ENCODE peak calls at places on chromosomes 4 and X, in four cellular contexts. One of them, this sample, is unnamed.

GRCh38 chr4:122576261-122577188 is 44.3 kb downstream of the IL21 start:
- DNase-seq in endothelial cell of umbilical vein: peak; percentile 48
- DNase-seq in fibroblast of the aortic adventitia: peak; percentile 76
- DNase-seq in Calu3: peak; percentile 42
- DNase-seq in this sample: peak; percentile 30

GRCh38 chr4:188107931-188108843 is 1.2 kb downstream of the TRIML2 start:
- DNase-seq in endothelial cell of umbilical vein: no peak
- DNase-seq in fibroblast of the aortic adventitia: no peak
- DNase-seq in Calu3: no peak
- DNase-seq in this sample: peak; percentile 86

GRCh38 chrX:9312922-9313867 is 151.7 kb upstream of the TBL1X start:
- DNase-seq in endothelial cell of umbilical vein: peak; percentile 19
- DNase-seq in fibroblast of the aortic adventitia: no peak
- DNase-seq in Calu3: peak; percentile 61
- DNase-seq in this sample: no peak

GRCh38 chr4:109729563-109730293 is at the start of gene PLA2G12A:
- DNase-seq in endothelial cell of umbilical vein: peak; percentile 65
- DNase-seq in fibroblast of the aortic adventitia: peak; percentile 41
- DNase-seq in Calu3: peak; percentile 87
- DNase-seq in this sample: peak; percentile 73

GRCh38 chr4:112910109-112910736 is 139.2 kb upstream of the ANK2 start:
- DNase-seq in endothelial cell of umbilical vein: no peak
- DNase-seq in fibroblast of the aortic adventitia: peak; percentile 89
- DNase-seq in Calu3: no peak
- DNase-seq in this sample: no peak

GRCh38 chrX:18377802-18378201 is 23.3 kb upstream of the SCML2 start:
- DNase-seq in endothelial cell of umbilical vein: peak; percentile 5
- DNase-seq in fibroblast of the aortic adventitia: peak; percentile 27
- DNase-seq in Calu3: peak; percentile 29
- DNase-seq in this sample: no peak

GRCh38 chr4:16082038-16082423 is 1.8 kb downstream of the PROM1 start:
- DNase-seq in endothelial cell of umbilical vein: no peak
- DNase-seq in fibroblast of the aortic adventitia: no peak
- DNase-seq in Calu3: no peak
- DNase-seq in this sample: no peak

GRCh38 chr4:122099896-122100295 is 52.2 kb upstream of the BLTP1 start:
- DNase-seq in endothelial cell of umbilical vein: peak; percentile 23
- DNase-seq in fibroblast of the aortic adventitia: peak; percentile 43
- DNase-seq in Calu3: no peak
- DNase-seq in this sample: no peak

GRCh38 chrX:155768036-155768769 is 112.9 kb upstream of the VAMP7 start:
- DNase-seq in endothelial cell of umbilical vein: no peak
- DNase-seq in fibroblast of the aortic adventitia: peak; percentile 20
- DNase-seq in Calu3: no peak
- DNase-seq in this sample: peak; percentile 34

GRCh38 chrX:17425151-17425550 is 50.2 kb downstream of the NHS start:
- DNase-seq in endothelial cell of umbilical vein: no peak
- DNase-seq in fibroblast of the aortic adventitia: peak; percentile 52
- DNase-seq in Calu3: no peak
- DNase-seq in this sample: no peak

GRCh38 chr4:141036786-141037185 is 96.5 kb downstream of the RNF150 start:
- DNase-seq in endothelial cell of umbilical vein: no peak
- DNase-seq in fibroblast of the aortic adventitia: no peak
- DNase-seq in Calu3: no peak
- DNase-seq in this sample: no peak

GRCh38 chr4:55906999-55907398 is 41.7 kb upstream of the CEP135 start:
- DNase-seq in endothelial cell of umbilical vein: peak; percentile 43
- DNase-seq in fibroblast of the aortic adventitia: peak; percentile 33
- DNase-seq in Calu3: no peak
- DNase-seq in this sample: peak; percentile 64

GRCh38 chrX:2243913-2244460 is 256.8 kb downstream of the DHRSX start:
- DNase-seq in endothelial cell of umbilical vein: no peak
- DNase-seq in fibroblast of the aortic adventitia: no peak
- DNase-seq in Calu3: no peak
- DNase-seq in this sample: no peak

GRCh38 chrX:135408794-135409193 is 12.9 kb upstream of the SMIM10L2A start:
- DNase-seq in endothelial cell of umbilical vein: no peak
- DNase-seq in fibroblast of the aortic adventitia: no peak
- DNase-seq in Calu3: no peak
- DNase-seq in this sample: no peak

GRCh38 chrX:138748480-138748879 is 37.0 kb upstream of the FGF13 start:
- DNase-seq in endothelial cell of umbilical vein: no peak
- DNase-seq in fibroblast of the aortic adventitia: peak; percentile 37
- DNase-seq in Calu3: no peak
- DNase-seq in this sample: no peak

GRCh38 chr4:78845469-78845868 is 69.3 kb downstream of the BMP2K start:
- DNase-seq in endothelial cell of umbilical vein: no peak
- DNase-seq in fibroblast of the aortic adventitia: peak; percentile 14
- DNase-seq in Calu3: no peak
- DNase-seq in this sample: no peak

GRCh38 chr4:176444741-176445140 is 125.0 kb downstream of the SPCS3 start:
- DNase-seq in endothelial cell of umbilical vein: no peak
- DNase-seq in fibroblast of the aortic adventitia: peak; percentile 90
- DNase-seq in Calu3: no peak
- DNase-seq in this sample: peak; percentile 52

GRCh38 chr4:139809207-139810157 is 143.9 kb downstream of the MGST2 start:
- DNase-seq in endothelial cell of umbilical vein: peak; percentile 69
- DNase-seq in fibroblast of the aortic adventitia: no peak
- DNase-seq in Calu3: no peak
- DNase-seq in this sample: no peak

GRCh38 chrX:120090208-120090607 is 12.7 kb upstream of the RHOXF2B start:
- DNase-seq in endothelial cell of umbilical vein: no peak
- DNase-seq in fibroblast of the aortic adventitia: no peak
- DNase-seq in Calu3: no peak
- DNase-seq in this sample: no peak

GRCh38 chrX:56783996-56784620 is 55.1 kb downstream of the NBDY start:
- DNase-seq in endothelial cell of umbilical vein: no peak
- DNase-seq in fibroblast of the aortic adventitia: no peak
- DNase-seq in Calu3: no peak
- DNase-seq in this sample: no peak

GRCh38 chr4:170242471-170242870 is 152.7 kb upstream of the AADAT start:
- DNase-seq in endothelial cell of umbilical vein: no peak
- DNase-seq in fibroblast of the aortic adventitia: no peak
- DNase-seq in Calu3: no peak
- DNase-seq in this sample: peak; percentile 89

GRCh38 chr4:184815046-184815877 is 10.5 kb downstream of the ACSL1 start:
- DNase-seq in endothelial cell of umbilical vein: peak; percentile 39
- DNase-seq in fibroblast of the aortic adventitia: peak; percentile 75
- DNase-seq in Calu3: peak; percentile 70
- DNase-seq in this sample: peak; percentile 94

GRCh38 chrX:15465896-15466651 is 27.1 kb downstream of the PIR start:
- DNase-seq in endothelial cell of umbilical vein: no peak
- DNase-seq in fibroblast of the aortic adventitia: peak; percentile 50
- DNase-seq in Calu3: peak; percentile 3
- DNase-seq in this sample: no peak

GRCh38 chrX:110402091-110402854 is 43.6 kb downstream of the RTL9 start:
- DNase-seq in endothelial cell of umbilical vein: no peak
- DNase-seq in fibroblast of the aortic adventitia: peak; percentile 80
- DNase-seq in Calu3: no peak
- DNase-seq in this sample: peak; percentile 88

DNA sequence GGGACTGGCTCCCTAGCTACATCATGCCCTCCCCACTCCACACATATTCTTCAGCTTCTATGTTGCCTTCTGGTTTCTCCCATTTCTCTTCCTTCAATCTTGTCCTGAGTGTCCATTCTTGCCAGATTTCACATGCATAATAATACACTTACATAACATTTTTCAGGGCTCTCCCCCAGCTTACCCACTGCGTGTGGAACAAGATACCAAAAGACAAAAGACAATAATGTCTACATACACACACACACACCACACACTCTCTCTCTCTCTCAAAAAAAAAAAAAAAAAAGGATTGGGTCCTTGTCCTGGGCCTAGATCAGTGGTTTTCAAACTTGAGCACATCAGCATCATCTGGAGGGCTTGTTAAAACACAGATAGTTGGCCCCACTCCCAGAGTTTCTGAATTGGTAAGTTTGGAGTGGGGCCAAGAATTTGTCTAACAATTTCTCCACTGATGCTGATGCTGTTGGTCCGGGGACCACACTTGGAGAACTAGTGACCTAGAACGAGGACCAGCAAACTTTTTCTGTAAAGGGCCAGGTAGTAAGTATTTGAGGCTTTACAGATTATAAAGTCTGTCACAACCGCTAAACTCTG is 6.5 kb upstream of the SMARCA1 start:
- DNase-seq in endothelial cell of umbilical vein: no peak
- DNase-seq in fibroblast of the aortic adventitia: peak; percentile 41
- DNase-seq in Calu3: no peak
- DNase-seq in this sample: peak; percentile 32
- TF ChIP-seq CTCF in endothelial cell of umbilical vein: no peak
- TF ChIP-seq CTCF in fibroblast of the aortic adventitia: no peak
- TF ChIP-seq CTCF in Calu3: no peak
- TF ChIP-seq CTCF in this sample: no peak

DNA sequence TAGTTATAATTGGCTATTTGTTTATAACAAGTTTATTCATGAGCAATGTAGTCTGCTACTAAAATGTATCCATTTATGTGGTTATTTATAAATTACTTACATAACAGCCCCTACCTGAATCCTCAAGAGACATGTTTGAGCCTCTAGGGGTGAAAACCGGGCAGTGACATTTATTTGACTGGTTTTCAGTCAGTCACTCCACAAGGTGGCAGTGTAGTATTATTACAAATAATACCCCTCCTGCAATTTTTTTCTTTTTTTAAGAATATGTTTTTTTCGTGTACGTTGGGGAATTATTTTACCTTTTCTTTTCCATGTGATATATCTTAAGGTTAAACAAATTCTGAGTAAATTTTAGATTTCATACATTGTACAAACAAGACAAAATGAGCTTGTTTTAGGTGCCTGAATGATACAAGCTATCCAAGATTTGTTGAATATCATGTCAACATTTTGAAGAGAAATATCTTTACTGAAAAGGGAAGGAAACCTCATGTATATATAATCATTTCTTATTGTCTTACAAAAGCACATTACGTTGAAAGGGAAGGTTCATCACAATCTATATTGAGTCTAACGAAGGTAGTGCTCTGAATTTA is 598.7 kb upstream of the TECRL start:
- DNase-seq in endothelial cell of umbilical vein: peak; percentile 50
- DNase-seq in fibroblast of the aortic adventitia: peak; percentile 62
- DNase-seq in Calu3: peak; percentile 8
- DNase-seq in this sample: peak; percentile 34
- TF ChIP-seq CTCF in endothelial cell of umbilical vein: peak; percentile 40
- TF ChIP-seq CTCF in fibroblast of the aortic adventitia: peak; percentile 53
- TF ChIP-seq CTCF in Calu3: peak; percentile 13
- TF ChIP-seq CTCF in this sample: peak; percentile 85

DNA sequence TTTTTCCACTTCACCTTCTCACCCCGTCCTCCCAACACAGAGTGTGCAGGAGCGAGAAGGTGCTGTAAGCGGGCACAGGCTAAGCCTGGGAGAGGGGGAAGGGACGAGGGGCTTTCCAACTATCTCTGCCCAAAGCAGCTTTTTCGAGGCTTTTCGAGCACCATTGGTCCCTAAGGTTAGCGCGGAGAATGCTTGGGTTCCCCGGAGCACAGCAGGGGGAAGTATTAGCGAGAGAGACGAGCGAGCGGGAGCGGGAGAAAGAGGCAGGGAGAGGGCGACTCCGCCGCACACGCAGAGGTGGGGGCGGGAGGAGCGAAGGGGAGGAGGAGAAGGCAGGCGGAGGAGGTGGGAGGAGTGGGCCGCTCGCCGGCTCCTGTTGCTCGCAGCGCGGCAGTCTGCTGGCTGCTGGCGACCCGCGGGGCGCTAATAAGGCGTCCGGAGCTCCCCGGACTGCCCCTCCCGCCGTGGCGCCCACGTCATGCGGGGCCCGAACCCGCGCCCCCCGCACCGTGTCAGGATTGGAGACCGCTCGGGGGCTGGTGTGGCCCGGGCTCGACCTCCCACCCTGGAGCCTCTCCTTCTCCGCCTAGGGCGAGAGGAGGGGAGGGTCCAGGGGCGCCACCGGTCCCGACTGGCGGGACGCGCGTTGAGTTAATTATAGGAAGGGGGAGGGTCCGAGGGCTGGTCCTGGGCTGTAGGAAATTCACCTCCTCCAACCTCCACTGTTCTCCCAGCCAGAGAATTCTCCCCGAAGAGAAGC is at the start of gene ADAMTS3:
- DNase-seq in endothelial cell of umbilical vein: peak; percentile 56
- DNase-seq in fibroblast of the aortic adventitia: peak; percentile 40
- DNase-seq in Calu3: peak; percentile 12
- DNase-seq in this sample: peak; percentile 36
- TF ChIP-seq CTCF in endothelial cell of umbilical vein: no peak
- TF ChIP-seq CTCF in fibroblast of the aortic adventitia: no peak
- TF ChIP-seq CTCF in Calu3: no peak
- TF ChIP-seq CTCF in this sample: peak; percentile 26

GRCh38 chr4:68365068-68365467 is 15.2 kb upstream of the YTHDC1 start:
- DNase-seq in endothelial cell of umbilical vein: no peak
- DNase-seq in fibroblast of the aortic adventitia: no peak
- DNase-seq in Calu3: no peak
- DNase-seq in this sample: no peak

GRCh38 chr4:68358988-68359387 is 9.1 kb upstream of the YTHDC1 start:
- DNase-seq in endothelial cell of umbilical vein: no peak
- DNase-seq in fibroblast of the aortic adventitia: no peak
- DNase-seq in Calu3: no peak
- DNase-seq in this sample: no peak

GRCh38 chr4:68359508-68359907 is 9.6 kb upstream of the YTHDC1 start:
- DNase-seq in endothelial cell of umbilical vein: no peak
- DNase-seq in fibroblast of the aortic adventitia: no peak
- DNase-seq in Calu3: no peak
- DNase-seq in this sample: no peak

GRCh38 chr4:68360570-68360969 is 10.7 kb upstream of the YTHDC1 start:
- DNase-seq in endothelial cell of umbilical vein: no peak
- DNase-seq in fibroblast of the aortic adventitia: no peak
- DNase-seq in Calu3: no peak
- DNase-seq in this sample: no peak

DNA sequence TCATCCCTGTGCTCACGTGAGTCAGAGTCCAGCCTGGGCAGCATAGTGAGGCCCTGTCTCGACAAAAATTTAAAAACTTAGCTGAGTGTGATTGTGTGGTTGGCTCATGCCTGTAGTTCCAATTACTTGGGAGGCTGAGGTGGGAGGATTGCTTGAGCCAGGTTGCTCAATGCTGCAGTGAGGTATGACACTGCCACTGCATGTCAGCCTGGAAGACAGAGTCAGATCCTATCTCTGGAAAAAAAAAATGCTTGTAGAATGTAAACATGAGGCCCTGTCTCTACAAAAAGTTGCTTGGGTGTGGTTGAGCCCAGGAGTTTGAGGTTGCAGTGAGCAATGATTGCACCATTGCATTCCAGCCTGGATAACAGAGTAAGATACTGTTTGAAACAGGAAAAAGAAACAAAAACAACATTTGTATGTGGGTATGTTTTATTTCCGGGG is 11.3 kb upstream of the YTHDC1 start:
- DNase-seq in endothelial cell of umbilical vein: no peak
- DNase-seq in fibroblast of the aortic adventitia: peak; percentile 65
- DNase-seq in Calu3: peak; percentile 25
- DNase-seq in this sample: peak; percentile 95
- TF ChIP-seq CTCF in endothelial cell of umbilical vein: no peak
- TF ChIP-seq CTCF in fibroblast of the aortic adventitia: no peak
- TF ChIP-seq CTCF in Calu3: no peak
- TF ChIP-seq CTCF in this sample: no peak

This sample was measured in foreskin keratinocyte.